ENCODE peak calls at places on chromosomes 3 and 15, in five cellular contexts. One of them, this sample, is unnamed.

GRCh38 chr15:62626903-62627302 is 415.6 kb upstream of the TPM1 start:
- DNase-seq in HCEC 1CT: no peak
- DNase-seq in CD4-positive, alpha-beta memory T cell: no peak
- DNase-seq in breast epithelium: no peak
- DNase-seq in dorsolateral prefrontal cortex: no peak
- DNase-seq in this sample: no peak

GRCh38 chr3:185207931-185208746 is 45.7 kb downstream of the EHHADH start:
- DNase-seq in HCEC 1CT: peak
- DNase-seq in CD4-positive, alpha-beta memory T cell: no peak
- DNase-seq in breast epithelium: no peak
- DNase-seq in dorsolateral prefrontal cortex: no peak
- DNase-seq in this sample: no peak

GRCh38 chr15:53746101-53746500 is 13.4 kb downstream of the WDR72 start:
- DNase-seq in HCEC 1CT: no peak
- DNase-seq in CD4-positive, alpha-beta memory T cell: no peak
- DNase-seq in breast epithelium: no peak
- DNase-seq in dorsolateral prefrontal cortex: no peak
- DNase-seq in this sample: no peak

GRCh38 chr3:142588708-142589107 is 7.5 kb upstream of the PLS1 start:
- DNase-seq in HCEC 1CT: no peak
- DNase-seq in CD4-positive, alpha-beta memory T cell: no peak
- DNase-seq in breast epithelium: no peak
- DNase-seq in dorsolateral prefrontal cortex: no peak
- DNase-seq in this sample: no peak

GRCh38 chr3:141740349-141740748 is 2.3 kb downstream of the RNF7 start:
- DNase-seq in HCEC 1CT: no peak
- DNase-seq in CD4-positive, alpha-beta memory T cell: no peak
- DNase-seq in breast epithelium: no peak
- DNase-seq in dorsolateral prefrontal cortex: no peak
- DNase-seq in this sample: no peak

GRCh38 chr15:89085289-89085906 is 2.9 kb upstream of the ABHD2 start:
- DNase-seq in HCEC 1CT: no peak
- DNase-seq in CD4-positive, alpha-beta memory T cell: no peak
- DNase-seq in breast epithelium: no peak
- DNase-seq in dorsolateral prefrontal cortex: no peak
- DNase-seq in this sample: no peak

GRCh38 chr15:61524091-61524490 is 295.0 kb upstream of the RORA start:
- DNase-seq in HCEC 1CT: no peak
- DNase-seq in CD4-positive, alpha-beta memory T cell: no peak
- DNase-seq in breast epithelium: no peak
- DNase-seq in dorsolateral prefrontal cortex: no peak
- DNase-seq in this sample: no peak

GRCh38 chr3:184715943-184716651 is 4.2 kb upstream of the MAGEF1 start:
- DNase-seq in HCEC 1CT: peak
- DNase-seq in CD4-positive, alpha-beta memory T cell: no peak
- DNase-seq in breast epithelium: no peak
- DNase-seq in dorsolateral prefrontal cortex: no peak
- DNase-seq in this sample: no peak

GRCh38 chr3:13748500-13748899 is 131.4 kb downstream of the WNT7A start:
- DNase-seq in HCEC 1CT: no peak
- DNase-seq in CD4-positive, alpha-beta memory T cell: no peak
- DNase-seq in breast epithelium: no peak
- DNase-seq in dorsolateral prefrontal cortex: no peak
- DNase-seq in this sample: no peak

GRCh38 chr15:49101536-49101935 is 53.9 kb downstream of the COPS2 start:
- DNase-seq in HCEC 1CT: peak
- DNase-seq in CD4-positive, alpha-beta memory T cell: no peak
- DNase-seq in breast epithelium: no peak
- DNase-seq in dorsolateral prefrontal cortex: no peak
- DNase-seq in this sample: no peak

GRCh38 chr3:159637895-159638542 is 350.6 kb upstream of the IL12A start:
- DNase-seq in HCEC 1CT: peak
- DNase-seq in CD4-positive, alpha-beta memory T cell: no peak
- DNase-seq in breast epithelium: no peak
- DNase-seq in dorsolateral prefrontal cortex: no peak
- DNase-seq in this sample: no peak

GRCh38 chr15:71052356-71052755 is 62.9 kb upstream of the THSD4 start:
- DNase-seq in HCEC 1CT: peak
- DNase-seq in CD4-positive, alpha-beta memory T cell: no peak
- DNase-seq in breast epithelium: no peak
- DNase-seq in dorsolateral prefrontal cortex: no peak
- DNase-seq in this sample: no peak

GRCh38 chr15:68782589-68783161 is 38.0 kb downstream of the ANP32A start:
- DNase-seq in HCEC 1CT: no peak
- DNase-seq in CD4-positive, alpha-beta memory T cell: no peak
- DNase-seq in breast epithelium: no peak
- DNase-seq in dorsolateral prefrontal cortex: no peak
- DNase-seq in this sample: no peak

GRCh38 chr15:42072141-42072685 is 22.1 kb downstream of the PLA2G4D start:
- DNase-seq in HCEC 1CT: no peak
- DNase-seq in CD4-positive, alpha-beta memory T cell: no peak
- DNase-seq in breast epithelium: no peak
- DNase-seq in dorsolateral prefrontal cortex: no peak
- DNase-seq in this sample: no peak

GRCh38 chr15:49842331-49842730 is 221.5 kb downstream of the DTWD1 start:
- DNase-seq in HCEC 1CT: no peak
- DNase-seq in CD4-positive, alpha-beta memory T cell: no peak
- DNase-seq in breast epithelium: no peak
- DNase-seq in dorsolateral prefrontal cortex: no peak
- DNase-seq in this sample: no peak

GRCh38 chr3:53166781-53167291 is 5.8 kb downstream of the PRKCD start:
- DNase-seq in HCEC 1CT: peak
- DNase-seq in CD4-positive, alpha-beta memory T cell: no peak
- DNase-seq in breast epithelium: no peak
- DNase-seq in dorsolateral prefrontal cortex: no peak
- DNase-seq in this sample: no peak

GRCh38 chr3:156648086-156648485 is 26.3 kb upstream of the TIPARP start:
- DNase-seq in HCEC 1CT: peak
- DNase-seq in CD4-positive, alpha-beta memory T cell: no peak
- DNase-seq in breast epithelium: no peak
- DNase-seq in dorsolateral prefrontal cortex: no peak
- DNase-seq in this sample: no peak

GRCh38 chr15:33114484-33114767 is 80.1 kb downstream of the FMN1 start:
- DNase-seq in HCEC 1CT: peak
- DNase-seq in CD4-positive, alpha-beta memory T cell: no peak
- DNase-seq in breast epithelium: no peak
- DNase-seq in dorsolateral prefrontal cortex: no peak
- DNase-seq in this sample: no peak

GRCh38 chr15:67174864-67175573 is 79.4 kb downstream of the AAGAB start:
- DNase-seq in HCEC 1CT: no peak
- DNase-seq in CD4-positive, alpha-beta memory T cell: no peak
- DNase-seq in breast epithelium: no peak
- DNase-seq in dorsolateral prefrontal cortex: no peak
- DNase-seq in this sample: no peak

GRCh38 chr15:29522373-29523276 is 253.0 kb upstream of the NSMCE3 start:
- DNase-seq in HCEC 1CT: no peak
- DNase-seq in CD4-positive, alpha-beta memory T cell: no peak
- DNase-seq in breast epithelium: no peak
- DNase-seq in dorsolateral prefrontal cortex: no peak
- DNase-seq in this sample: no peak